ENCODE peak calls at places on chromosomes 2 and 18, in four cellular contexts. Y, C, A and E are unnamed samples.

GRCh38 chr2:118738524-118739308 is 108.7 kb downstream of the EN1 start:
- DNase-seq in Y (no peak), C (no peak), A (peak), E (no peak)

GRCh38 chr18:64332851-64333250 is 184.0 kb upstream of the LINC00305 start:
- DNase-seq in Y (no peak), C (no peak), A (no peak), E (no peak)

GRCh38 chr18:21820035-21820810 is 79.6 kb downstream of the MIB1 start:
- DNase-seq in Y (no peak), C (no peak), A (no peak), E (no peak)

GRCh38 chr2:219002395-219003266 is 9.4 kb upstream of the CRYBA2 start:
- DNase-seq in Y (peak), C (no peak), A (peak), E (no peak)

GRCh38 chr2:178796079-178796677 is 11.0 kb downstream of the TTN start:
- DNase-seq in Y (no peak), C (no peak), A (no peak), E (no peak)

GRCh38 chr2:230714122-230714453 is 1.4 kb downstream of the CAB39 start:
- DNase-seq in Y (no peak), C (no peak), A (peak), E (no peak)

GRCh38 chr2:9800975-9801723 is 42.1 kb upstream of the TAF1B start:
- DNase-seq in Y (peak), C (no peak), A (peak), E (no peak)

GRCh38 chr18:227902-228301 is 39.9 kb downstream of the THOC1 start:
- DNase-seq in Y (no peak), C (no peak), A (no peak), E (no peak)

GRCh38 chr2:132384491-132385186 is 32.0 kb upstream of the GPR39 start:
- DNase-seq in Y (no peak), C (no peak), A (no peak), E (no peak)

GRCh38 chr2:694174-694573 is 17.0 kb upstream of the TMEM18 start:
- DNase-seq in Y (no peak), C (no peak), A (peak), E (no peak)

GRCh38 chr2:195818521-195818920 is 161.5 kb downstream of the SLC39A10 start:
- DNase-seq in Y (no peak), C (no peak), A (peak), E (no peak)

GRCh38 chr2:205763708-205764501 is 81.6 kb downstream of the NRP2 start:
- DNase-seq in Y (peak), C (peak), A (peak), E (no peak)

GRCh38 chr2:100291152-100291970 is 30.9 kb downstream of the LONRF2 start:
- DNase-seq in Y (peak), C (peak), A (peak), E (no peak)

GRCh38 chr2:96685592-96686459 is 43.3 kb downstream of the FER1L5 start:
- DNase-seq in Y (no peak), C (no peak), A (no peak), E (no peak)

GRCh38 chr2:191234456-191234855 is 10.7 kb upstream of the MYO1B start:
- DNase-seq in Y (no peak), C (no peak), A (no peak), E (no peak)

GRCh38 chr2:239691720-239692119 is 290.9 kb upstream of the HDAC4 start:
- DNase-seq in Y (no peak), C (no peak), A (no peak), E (no peak)

GRCh38 chr2:231930601-231931281 is 4.5 kb upstream of the NPPC start:
- DNase-seq in Y (no peak), C (no peak), A (no peak), E (no peak)

GRCh38 chr2:50606860-50607259 is 425.1 kb downstream of the NRXN1 start:
- DNase-seq in Y (no peak), C (no peak), A (no peak), E (no peak)

GRCh38 chr2:60551241-60552095 is 2.0 kb downstream of the BCL11A start:
- DNase-seq in Y (no peak), C (no peak), A (no peak), E (peak)

GRCh38 chr2:121748202-121748601 is 7.2 kb upstream of the TSN start:
- DNase-seq in Y (no peak), C (no peak), A (peak), E (no peak)

GRCh38 chr2:222057249-222058073 is 241.3 kb downstream of the PAX3 start:
- DNase-seq in Y (no peak), C (no peak), A (no peak), E (no peak)

GRCh38 chr2:238689331-238689730 is 158.6 kb upstream of the TWIST2 start:
- DNase-seq in Y (no peak), C (no peak), A (no peak), E (no peak)

GRCh38 chr2:108182489-108182888 is 57.3 kb upstream of the SULT1C3 start:
- DNase-seq in Y (no peak), C (no peak), A (peak), E (no peak)

GRCh38 chr2:28801726-28802125 is 8.9 kb upstream of the SPDYA start:
- DNase-seq in Y (no peak), C (no peak), A (peak), E (no peak)